ENCODE peak calls at places on chromosomes 13 and 19, in eight cellular contexts. One of them, this sample, is unnamed.
A peak's percentile ranks its signal among the peaks of the same experiment; 100 is the strongest.

GRCh38 chr13:37443538-37443937 is 155.0 kb downstream of the POSTN start:
- DNase-seq in left ventricle myocardium inferior: no peak
- DNase-seq in fibroblast of lung: peak; percentile 92
- DNase-seq in transverse colon: no peak
- DNase-seq in hepatocyte: no peak
- DNase-seq in CD4-positive, CD25-positive, alpha-beta regulatory T cell: no peak
- DNase-seq in A549: no peak
- DNase-seq in SJSA1: no peak
- DNase-seq in this sample: no peak

GRCh38 chr13:44151474-44151873 is 222.2 kb upstream of the SERP2 start:
- DNase-seq in hepatocyte: no peak
- DNase-seq in A549: no peak
- DNase-seq in SJSA1: no peak
- DNase-seq in transverse colon: no peak
- DNase-seq in left ventricle myocardium inferior: no peak
- DNase-seq in fibroblast of lung: no peak
- DNase-seq in CD4-positive, CD25-positive, alpha-beta regulatory T cell: no peak
- DNase-seq in this sample: no peak

GRCh38 chr19:48332351-48332661 is 7.0 kb downstream of the EMP3 start:
- DNase-seq in transverse colon: no peak
- DNase-seq in SJSA1: no peak
- DNase-seq in left ventricle myocardium inferior: no peak
- DNase-seq in A549: no peak
- DNase-seq in fibroblast of lung: no peak
- DNase-seq in hepatocyte: no peak
- DNase-seq in CD4-positive, CD25-positive, alpha-beta regulatory T cell: no peak
- DNase-seq in this sample: no peak

GRCh38 chr19:9885077-9885552 is 50.0 kb downstream of the PIN1 start:
- DNase-seq in SJSA1: no peak
- DNase-seq in fibroblast of lung: peak; percentile 23
- DNase-seq in hepatocyte: peak; percentile 29
- DNase-seq in A549: no peak
- DNase-seq in transverse colon: no peak
- DNase-seq in left ventricle myocardium inferior: peak; percentile 41
- DNase-seq in CD4-positive, CD25-positive, alpha-beta regulatory T cell: no peak
- DNase-seq in this sample: no peak

GRCh38 chr19:21474671-21475181 is 30.7 kb upstream of the ZNF429 start:
- DNase-seq in left ventricle myocardium inferior: peak; percentile 82
- DNase-seq in A549: no peak
- DNase-seq in CD4-positive, CD25-positive, alpha-beta regulatory T cell: peak; percentile 70
- DNase-seq in fibroblast of lung: peak; percentile 69
- DNase-seq in SJSA1: no peak
- DNase-seq in transverse colon: peak; percentile 50
- DNase-seq in hepatocyte: peak; percentile 87
- DNase-seq in this sample: peak; percentile 93

GRCh38 chr19:7867092-7867844 is 6.9 kb downstream of the PRR36 start:
- DNase-seq in CD4-positive, CD25-positive, alpha-beta regulatory T cell: no peak
- DNase-seq in A549: no peak
- DNase-seq in transverse colon: no peak
- DNase-seq in hepatocyte: no peak
- DNase-seq in left ventricle myocardium inferior: no peak
- DNase-seq in SJSA1: no peak
- DNase-seq in fibroblast of lung: no peak
- DNase-seq in this sample: no peak

GRCh38 chr19:46950526-46951235 is 69.0 kb upstream of the NPAS1 start:
- DNase-seq in transverse colon: no peak
- DNase-seq in fibroblast of lung: no peak
- DNase-seq in left ventricle myocardium inferior: no peak
- DNase-seq in SJSA1: no peak
- DNase-seq in A549: no peak
- DNase-seq in CD4-positive, CD25-positive, alpha-beta regulatory T cell: no peak
- DNase-seq in hepatocyte: no peak
- DNase-seq in this sample: no peak

GRCh38 chr13:37777676-37778075 is 91.9 kb downstream of the TRPC4 start:
- DNase-seq in SJSA1: no peak
- DNase-seq in left ventricle myocardium inferior: no peak
- DNase-seq in A549: no peak
- DNase-seq in hepatocyte: no peak
- DNase-seq in fibroblast of lung: peak; percentile 63
- DNase-seq in CD4-positive, CD25-positive, alpha-beta regulatory T cell: no peak
- DNase-seq in transverse colon: no peak
- DNase-seq in this sample: no peak

GRCh38 chr13:42354246-42355117 is 82.5 kb downstream of the AKAP11 start:
- DNase-seq in A549: no peak
- DNase-seq in fibroblast of lung: peak; percentile 91
- DNase-seq in SJSA1: peak; percentile 16
- DNase-seq in hepatocyte: peak; percentile 15
- DNase-seq in CD4-positive, CD25-positive, alpha-beta regulatory T cell: peak; percentile 69
- DNase-seq in transverse colon: no peak
- DNase-seq in left ventricle myocardium inferior: no peak
- DNase-seq in this sample: no peak

GRCh38 chr13:48892311-48892710 is 83.4 kb upstream of the FNDC3A start:
- DNase-seq in fibroblast of lung: peak; percentile 91
- DNase-seq in hepatocyte: peak; percentile 30
- DNase-seq in A549: peak; percentile 69
- DNase-seq in transverse colon: no peak
- DNase-seq in CD4-positive, CD25-positive, alpha-beta regulatory T cell: peak; percentile 46
- DNase-seq in SJSA1: peak; percentile 23
- DNase-seq in left ventricle myocardium inferior: no peak
- DNase-seq in this sample: no peak

GRCh38 chr19:14401468-14401867 is 17.7 kb downstream of the DDX39A start:
- DNase-seq in fibroblast of lung: no peak
- DNase-seq in CD4-positive, CD25-positive, alpha-beta regulatory T cell: no peak
- DNase-seq in hepatocyte: no peak
- DNase-seq in SJSA1: no peak
- DNase-seq in transverse colon: no peak
- DNase-seq in A549: no peak
- DNase-seq in left ventricle myocardium inferior: no peak
- DNase-seq in this sample: no peak

GRCh38 chr13:77330009-77330471 is 3.1 kb upstream of the MYCBP2 start:
- DNase-seq in left ventricle myocardium inferior: no peak
- DNase-seq in CD4-positive, CD25-positive, alpha-beta regulatory T cell: no peak
- DNase-seq in SJSA1: no peak
- DNase-seq in transverse colon: no peak
- DNase-seq in A549: no peak
- DNase-seq in hepatocyte: no peak
- DNase-seq in fibroblast of lung: no peak
- DNase-seq in this sample: no peak

GRCh38 chr13:40571338-40571737 is 95.1 kb downstream of the FOXO1 start:
- DNase-seq in transverse colon: no peak
- DNase-seq in CD4-positive, CD25-positive, alpha-beta regulatory T cell: no peak
- DNase-seq in A549: no peak
- DNase-seq in fibroblast of lung: no peak
- DNase-seq in left ventricle myocardium inferior: no peak
- DNase-seq in hepatocyte: no peak
- DNase-seq in SJSA1: no peak
- DNase-seq in this sample: no peak
- H3K4me1 ChIP-seq in transverse colon: peaks cover 15% of the 10 kb centered on the region
- H3K4me1 ChIP-seq in CD4-positive, CD25-positive, alpha-beta regulatory T cell: peaks cover 88% of the 10 kb centered on the region
- H3K4me1 ChIP-seq in A549: no peaks in the 10 kb centered on the region
- H3K4me1 ChIP-seq in fibroblast of lung: no peaks in the 10 kb centered on the region
- H3K4me1 ChIP-seq in left ventricle myocardium inferior: peaks cover 91% of the 10 kb centered on the region
- H3K4me1 ChIP-seq in hepatocyte: peaks cover 12% of the 10 kb centered on the region
- H3K4me1 ChIP-seq in SJSA1: no peaks in the 10 kb centered on the region
- H3K4me1 ChIP-seq in this sample: no peaks in the 10 kb centered on the region

GRCh38 chr19:45782820-45783785 is 813 bp upstream of the DMPK start:
- DNase-seq in hepatocyte: no peak
- DNase-seq in fibroblast of lung: peak; percentile 65
- DNase-seq in left ventricle myocardium inferior: peak; percentile 85
- DNase-seq in CD4-positive, CD25-positive, alpha-beta regulatory T cell: no peak
- DNase-seq in transverse colon: peak; percentile 52
- DNase-seq in SJSA1: peak; percentile 53
- DNase-seq in A549: peak; percentile 58
- DNase-seq in this sample: no peak
- H3K4me1 ChIP-seq in hepatocyte: peaks cover 38% of the 10 kb centered on the region
- H3K4me1 ChIP-seq in fibroblast of lung: peaks cover 25% of the 10 kb centered on the region
- H3K4me1 ChIP-seq in left ventricle myocardium inferior: peaks cover 89% of the 10 kb centered on the region
- H3K4me1 ChIP-seq in CD4-positive, CD25-positive, alpha-beta regulatory T cell: peaks cover 18% of the 10 kb centered on the region
- H3K4me1 ChIP-seq in transverse colon: peaks cover 45% of the 10 kb centered on the region
- H3K4me1 ChIP-seq in SJSA1: peaks cover 24% of the 10 kb centered on the region
- H3K4me1 ChIP-seq in A549: peaks cover 56% of the 10 kb centered on the region
- H3K4me1 ChIP-seq in this sample: peaks cover 23% of the 10 kb centered on the region

GRCh38 chr19:1967087-1967608 is 26.2 kb downstream of the CSNK1G2 start:
- DNase-seq in transverse colon: no peak
- DNase-seq in A549: no peak
- DNase-seq in CD4-positive, CD25-positive, alpha-beta regulatory T cell: peak; percentile 52
- DNase-seq in hepatocyte: no peak
- DNase-seq in left ventricle myocardium inferior: no peak
- DNase-seq in SJSA1: no peak
- DNase-seq in fibroblast of lung: no peak
- DNase-seq in this sample: no peak
- H3K4me1 ChIP-seq in transverse colon: no peaks in the 10 kb centered on the region
- H3K4me1 ChIP-seq in A549: no peaks in the 10 kb centered on the region
- H3K4me1 ChIP-seq in CD4-positive, CD25-positive, alpha-beta regulatory T cell: peaks cover 12% of the 10 kb centered on the region
- H3K4me1 ChIP-seq in hepatocyte: no peaks in the 10 kb centered on the region
- H3K4me1 ChIP-seq in left ventricle myocardium inferior: peaks cover 5% of the 10 kb centered on the region
- H3K4me1 ChIP-seq in SJSA1: no peaks in the 10 kb centered on the region
- H3K4me1 ChIP-seq in fibroblast of lung: no peaks in the 10 kb centered on the region
- H3K4me1 ChIP-seq in this sample: peaks cover 2% of the 10 kb centered on the region

GRCh38 chr19:6743071-6743470 is 3.6 kb downstream of the TRIP10 start:
- DNase-seq in transverse colon: peak; percentile 8
- DNase-seq in fibroblast of lung: no peak
- DNase-seq in SJSA1: no peak
- DNase-seq in left ventricle myocardium inferior: no peak
- DNase-seq in hepatocyte: no peak
- DNase-seq in A549: no peak
- DNase-seq in CD4-positive, CD25-positive, alpha-beta regulatory T cell: no peak
- DNase-seq in this sample: no peak
- H3K4me1 ChIP-seq in transverse colon: peaks cover 52% of the 10 kb centered on the region
- H3K4me1 ChIP-seq in fibroblast of lung: peaks cover 31% of the 10 kb centered on the region
- H3K4me1 ChIP-seq in SJSA1: peaks cover 44% of the 10 kb centered on the region
- H3K4me1 ChIP-seq in left ventricle myocardium inferior: peaks cover 94% of the 10 kb centered on the region
- H3K4me1 ChIP-seq in hepatocyte: peaks cover 43% of the 10 kb centered on the region
- H3K4me1 ChIP-seq in A549: peaks cover 66% of the 10 kb centered on the region
- H3K4me1 ChIP-seq in CD4-positive, CD25-positive, alpha-beta regulatory T cell: peaks cover 27% of the 10 kb centered on the region
- H3K4me1 ChIP-seq in this sample: peaks cover 24% of the 10 kb centered on the region

GRCh38 chr19:49910179-49910578 is 13.5 kb upstream of the IL4I1 start:
- DNase-seq in SJSA1: no peak
- DNase-seq in hepatocyte: no peak
- DNase-seq in fibroblast of lung: no peak
- DNase-seq in left ventricle myocardium inferior: no peak
- DNase-seq in A549: no peak
- DNase-seq in transverse colon: no peak
- DNase-seq in CD4-positive, CD25-positive, alpha-beta regulatory T cell: no peak
- DNase-seq in this sample: no peak
- H3K4me1 ChIP-seq in SJSA1: no peaks in the 10 kb centered on the region
- H3K4me1 ChIP-seq in hepatocyte: peaks cover 10% of the 10 kb centered on the region
- H3K4me1 ChIP-seq in fibroblast of lung: no peaks in the 10 kb centered on the region
- H3K4me1 ChIP-seq in left ventricle myocardium inferior: peaks cover 9% of the 10 kb centered on the region
- H3K4me1 ChIP-seq in A549: no peaks in the 10 kb centered on the region
- H3K4me1 ChIP-seq in transverse colon: peaks cover 6% of the 10 kb centered on the region
- H3K4me1 ChIP-seq in CD4-positive, CD25-positive, alpha-beta regulatory T cell: peaks cover 11% of the 10 kb centered on the region
- H3K4me1 ChIP-seq in this sample: peaks cover 17% of the 10 kb centered on the region

GRCh38 chr13:98298599-98298998 is 121.5 kb upstream of the RNF113B start:
- DNase-seq in fibroblast of lung: no peak
- DNase-seq in A549: no peak
- DNase-seq in hepatocyte: no peak
- DNase-seq in transverse colon: no peak
- DNase-seq in SJSA1: no peak
- DNase-seq in left ventricle myocardium inferior: no peak
- DNase-seq in CD4-positive, CD25-positive, alpha-beta regulatory T cell: no peak
- DNase-seq in this sample: no peak
- H3K4me1 ChIP-seq in fibroblast of lung: peaks cover 28% of the 10 kb centered on the region
- H3K4me1 ChIP-seq in A549: peaks cover 17% of the 10 kb centered on the region
- H3K4me1 ChIP-seq in hepatocyte: peaks cover 54% of the 10 kb centered on the region
- H3K4me1 ChIP-seq in transverse colon: peaks cover 39% of the 10 kb centered on the region
- H3K4me1 ChIP-seq in SJSA1: peaks cover 62% of the 10 kb centered on the region
- H3K4me1 ChIP-seq in left ventricle myocardium inferior: peaks cover 40% of the 10 kb centered on the region
- H3K4me1 ChIP-seq in CD4-positive, CD25-positive, alpha-beta regulatory T cell: no peaks in the 10 kb centered on the region
- H3K4me1 ChIP-seq in this sample: peaks cover 2% of the 10 kb centered on the region

DNA sequence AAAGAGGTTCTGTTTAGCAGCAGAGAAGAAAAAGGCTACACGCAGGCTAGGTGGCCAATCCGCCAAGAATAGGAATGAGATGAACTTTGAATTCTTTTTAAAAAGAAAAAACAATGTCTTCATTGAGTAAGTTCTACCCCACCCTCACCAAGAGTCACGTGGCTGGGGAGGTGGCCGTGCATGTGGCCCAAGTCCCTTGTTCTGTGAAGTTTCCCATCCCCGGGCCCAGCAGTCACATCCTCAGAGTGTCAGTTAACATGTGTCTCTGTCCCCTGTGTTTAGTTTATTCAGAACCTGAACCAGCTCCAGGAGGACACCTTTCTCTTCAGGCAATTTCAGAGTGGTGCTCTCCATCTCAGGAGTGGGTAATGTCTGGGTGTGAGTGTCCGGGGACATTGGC is 57.1 kb upstream of the MCF2L start:
- DNase-seq in SJSA1: no peak
- DNase-seq in transverse colon: no peak
- DNase-seq in A549: no peak
- DNase-seq in left ventricle myocardium inferior: no peak
- DNase-seq in hepatocyte: no peak
- DNase-seq in CD4-positive, CD25-positive, alpha-beta regulatory T cell: no peak
- DNase-seq in fibroblast of lung: no peak
- DNase-seq in this sample: no peak
- H3K4me1 ChIP-seq in SJSA1: no peaks in the 10 kb centered on the region
- H3K4me1 ChIP-seq in transverse colon: no peaks in the 10 kb centered on the region
- H3K4me1 ChIP-seq in A549: no peaks in the 10 kb centered on the region
- H3K4me1 ChIP-seq in left ventricle myocardium inferior: no peaks in the 10 kb centered on the region
- H3K4me1 ChIP-seq in hepatocyte: no peaks in the 10 kb centered on the region
- H3K4me1 ChIP-seq in CD4-positive, CD25-positive, alpha-beta regulatory T cell: no peaks in the 10 kb centered on the region
- H3K4me1 ChIP-seq in fibroblast of lung: no peaks in the 10 kb centered on the region
- H3K4me1 ChIP-seq in this sample: no peaks in the 10 kb centered on the region

GRCh38 chr13:65307056-65307455 is 1923.1 kb downstream of the PCDH9 start:
- DNase-seq in left ventricle myocardium inferior: no peak
- DNase-seq in transverse colon: no peak
- DNase-seq in fibroblast of lung: no peak
- DNase-seq in A549: no peak
- DNase-seq in CD4-positive, CD25-positive, alpha-beta regulatory T cell: no peak
- DNase-seq in SJSA1: no peak
- DNase-seq in hepatocyte: no peak
- DNase-seq in this sample: no peak
- H3K4me1 ChIP-seq in left ventricle myocardium inferior: no peaks in the 10 kb centered on the region
- H3K4me1 ChIP-seq in transverse colon: no peaks in the 10 kb centered on the region
- H3K4me1 ChIP-seq in fibroblast of lung: no peaks in the 10 kb centered on the region
- H3K4me1 ChIP-seq in A549: no peaks in the 10 kb centered on the region
- H3K4me1 ChIP-seq in CD4-positive, CD25-positive, alpha-beta regulatory T cell: no peaks in the 10 kb centered on the region
- H3K4me1 ChIP-seq in SJSA1: no peaks in the 10 kb centered on the region
- H3K4me1 ChIP-seq in hepatocyte: no peaks in the 10 kb centered on the region
- H3K4me1 ChIP-seq in this sample: no peaks in the 10 kb centered on the region

GRCh38 chr13:98474292-98474691 is 102.6 kb downstream of the STK24 start:
- DNase-seq in hepatocyte: no peak
- DNase-seq in A549: no peak
- DNase-seq in SJSA1: no peak
- DNase-seq in CD4-positive, CD25-positive, alpha-beta regulatory T cell: no peak
- DNase-seq in fibroblast of lung: no peak
- DNase-seq in transverse colon: no peak
- DNase-seq in left ventricle myocardium inferior: no peak
- DNase-seq in this sample: no peak
- H3K4me1 ChIP-seq in hepatocyte: peaks cover 20% of the 10 kb centered on the region
- H3K4me1 ChIP-seq in A549: peaks cover 10% of the 10 kb centered on the region
- H3K4me1 ChIP-seq in SJSA1: peaks cover 42% of the 10 kb centered on the region
- H3K4me1 ChIP-seq in CD4-positive, CD25-positive, alpha-beta regulatory T cell: peaks cover 37% of the 10 kb centered on the region
- H3K4me1 ChIP-seq in fibroblast of lung: peaks cover 7% of the 10 kb centered on the region
- H3K4me1 ChIP-seq in transverse colon: peaks cover 23% of the 10 kb centered on the region
- H3K4me1 ChIP-seq in left ventricle myocardium inferior: peaks cover 74% of the 10 kb centered on the region
- H3K4me1 ChIP-seq in this sample: peaks cover 10% of the 10 kb centered on the region

DNA sequence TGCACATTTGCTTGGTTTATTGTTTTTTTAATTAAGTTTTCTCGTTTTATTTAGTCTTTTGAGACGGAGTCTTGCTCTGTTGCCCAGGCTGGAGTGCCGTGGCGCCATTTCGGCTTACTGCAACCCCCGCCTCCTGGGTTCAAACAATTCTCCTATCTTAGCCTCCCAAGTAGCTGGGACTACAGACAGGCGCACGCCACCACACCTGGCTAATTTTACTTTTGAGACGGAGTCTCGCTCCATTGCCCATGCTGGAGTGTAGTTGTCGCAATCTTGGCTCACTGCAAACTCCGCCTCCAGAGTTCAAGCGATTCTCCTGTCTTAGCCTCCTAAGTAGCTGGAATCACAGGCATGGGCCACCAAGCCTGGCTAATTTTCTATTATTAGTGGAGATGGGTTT is 1.3 kb downstream of the RPS9 start:
- DNase-seq in left ventricle myocardium inferior: no peak
- DNase-seq in hepatocyte: no peak
- DNase-seq in CD4-positive, CD25-positive, alpha-beta regulatory T cell: no peak
- DNase-seq in A549: no peak
- DNase-seq in SJSA1: no peak
- DNase-seq in transverse colon: no peak
- DNase-seq in fibroblast of lung: no peak
- DNase-seq in this sample: no peak
- H3K4me1 ChIP-seq in left ventricle myocardium inferior: peaks cover 72% of the 10 kb centered on the region
- H3K4me1 ChIP-seq in hepatocyte: peaks cover 31% of the 10 kb centered on the region
- H3K4me1 ChIP-seq in CD4-positive, CD25-positive, alpha-beta regulatory T cell: peaks cover 59% of the 10 kb centered on the region
- H3K4me1 ChIP-seq in A549: peaks cover 55% of the 10 kb centered on the region
- H3K4me1 ChIP-seq in SJSA1: peaks cover 31% of the 10 kb centered on the region
- H3K4me1 ChIP-seq in transverse colon: peaks cover 43% of the 10 kb centered on the region
- H3K4me1 ChIP-seq in fibroblast of lung: peaks cover 14% of the 10 kb centered on the region
- H3K4me1 ChIP-seq in this sample: peaks cover 13% of the 10 kb centered on the region

This sample was measured in NT2/D1.